ENCODE peak calls at places on chromosomes 3 and 15, in four cellular contexts. R, W, T and O are unnamed samples.

GRCh38 chr3:145735631-145736030 is 425.4 kb downstream of the PLOD2 start:
- DNase-seq in R (no peak), T (peak), W (no peak), O (no peak)

GRCh38 chr3:102400766-102401165 is 34.0 kb upstream of the ZPLD1 start:
- DNase-seq in W (no peak), T (no peak), R (no peak), O (peak)

GRCh38 chr15:77187751-77188464 is 117.0 kb upstream of the TSPAN3 start:
- DNase-seq in T (no peak), R (peak), W (no peak), O (peak)

GRCh38 chr3:57080171-57080570 is 19.7 kb downstream of the SPATA12 start:
- DNase-seq in R (no peak), W (no peak), T (peak), O (no peak)

GRCh38 chr15:33068007-33068441 is 126.5 kb downstream of the FMN1 start:
- DNase-seq in W (no peak), R (peak), T (peak), O (peak)

GRCh38 chr3:167032267-167032876 is 347.7 kb downstream of the ZBBX start:
- DNase-seq in T (no peak), W (no peak), R (no peak), O (peak)

GRCh38 chr15:99019558-99020540 is 12.3 kb upstream of the PGPEP1L start:
- DNase-seq in T (no peak), W (no peak), R (no peak), O (peak)

GRCh38 chr3:185406127-185406620 is 43.2 kb downstream of the MAP3K13 start:
- DNase-seq in R (no peak), W (no peak), T (no peak), O (no peak)